ENCODE peak calls at places on chromosome 7, in ten cellular contexts. A is activated effector memory CD4-positive, alpha-beta T cell treated with Interleukin-2 at 50 U/mL for 16 hours; U is PC-3; F is amniotic stem cell; P is activated CD8-positive, alpha-beta memory T cell treated with anti-CD3 and anti-CD28 coated beads, Interleukin-2, amount 50 U/mL, for 4 hours; M is lower leg skin; V is HAP-1; Z is HTR-8/SVneo; O is T follicular helper cell; N is AG20443. T is an unnamed sample.

GRCh38 chr7:77696057-77696642 is at the start of gene RSBN1L:
- DNase-seq in M (peak), V (peak), U (peak), O (peak), N (peak), A (peak), P (peak), F (peak), Z (peak), T (peak)

GRCh38 chr7:154842608-154843007 is 160.3 kb downstream of the PAXIP1 start:
- DNase-seq in A (no peak), N (no peak), Z (no peak), O (no peak), F (no peak), V (no peak), M (no peak), U (peak), P (no peak), T (no peak)

GRCh38 chr7:78111384-78111783 is 312.8 kb downstream of the PHTF2 start:
- DNase-seq in V (no peak), A (no peak), P (no peak), Z (no peak), F (no peak), M (no peak), O (no peak), N (no peak), U (no peak), T (no peak)

GRCh38 chr7:116449441-116449840 is 50.1 kb upstream of the CAV2 start:
- DNase-seq in F (no peak), M (no peak), Z (no peak), U (no peak), V (no peak), A (no peak), N (no peak), P (no peak), O (no peak), T (no peak)

GRCh38 chr7:15600298-15600697 is 38.5 kb upstream of the AGMO start:
- DNase-seq in V (no peak), U (no peak), F (no peak), O (no peak), M (no peak), N (no peak), A (no peak), P (no peak), Z (no peak), T (no peak)

GRCh38 chr7:17298840-17299476 is 506 bp downstream of the AHR start:
- DNase-seq in A (peak), V (peak), P (peak), Z (peak), F (no peak), N (peak), U (peak), M (peak), O (peak), T (peak)

GRCh38 chr7:91660734-91661355 is 219.7 kb downstream of the MTERF1 start:
- DNase-seq in O (no peak), P (no peak), U (no peak), V (no peak), F (no peak), Z (no peak), N (no peak), A (no peak), M (no peak), T (no peak)

GRCh38 chr7:100444311-100445278 is 8.3 kb upstream of the PPP1R35 start:
- DNase-seq in V (no peak), Z (no peak), F (no peak), U (no peak), N (peak), P (no peak), O (no peak), M (no peak), A (no peak), T (no peak)

GRCh38 chr7:92784935-92785334 is 51.4 kb downstream of the CDK6 start:
- DNase-seq in A (no peak), M (no peak), O (no peak), N (no peak), F (no peak), P (no peak), U (no peak), Z (no peak), V (no peak), T (no peak)

GRCh38 chr7:30665449-30665848 is 16.8 kb downstream of the CRHR2 start:
- DNase-seq in U (no peak), O (no peak), M (no peak), N (no peak), P (no peak), V (no peak), Z (no peak), A (no peak), F (no peak), T (no peak)

GRCh38 chr7:95871078-95871848 is 98.9 kb downstream of the DYNC1I1 start:
- DNase-seq in O (no peak), F (peak), Z (peak), N (peak), P (no peak), M (no peak), V (peak), U (peak), A (no peak), T (no peak)

GRCh38 chr7:78018541-78019456 is 220.2 kb downstream of the PHTF2 start:
- DNase-seq in N (peak), V (peak), O (no peak), A (no peak), Z (no peak), M (peak), F (no peak), P (no peak), U (peak), T (no peak)

GRCh38 chr7:140222797-140223196 is 46.0 kb upstream of the KDM7A start:
- DNase-seq in F (no peak), A (no peak), V (no peak), P (no peak), N (no peak), M (no peak), U (no peak), Z (no peak), O (no peak), T (no peak)

T was measured in T-helper 2 cell.